ENCODE peak calls at places on chromosomes 6 and 20, in ten cellular contexts. One of them, this sample, is unnamed. For H3K4me1, the result is how much of the 10 kb centered on the place peaks cover.

GRCh38 chr6:88983532-88983931 is 20.1 kb upstream of the RNGTT start:
- DNase-seq in heart left ventricle: no peak
- DNase-seq in Peyer's patch: no peak
- DNase-seq in thyroid gland: no peak
- DNase-seq in body of pancreas: peak
- DNase-seq in sigmoid colon: no peak
- DNase-seq in vagina: no peak
- DNase-seq in esophagus muscularis mucosa: no peak
- DNase-seq in IMR-90: peak
- DNase-seq in transverse colon: peak
- DNase-seq in this sample: no peak

GRCh38 chr6:46990031-46990644 is 52.0 kb downstream of the ADGRF1 start:
- DNase-seq in heart left ventricle: peak
- DNase-seq in Peyer's patch: no peak
- DNase-seq in thyroid gland: no peak
- DNase-seq in body of pancreas: no peak
- DNase-seq in sigmoid colon: no peak
- DNase-seq in vagina: no peak
- DNase-seq in esophagus muscularis mucosa: no peak
- DNase-seq in IMR-90: no peak
- DNase-seq in transverse colon: peak
- DNase-seq in this sample: no peak

GRCh38 chr6:51350308-51350904 is 531.7 kb downstream of the TFAP2B start:
- DNase-seq in heart left ventricle: no peak
- DNase-seq in Peyer's patch: no peak
- DNase-seq in thyroid gland: no peak
- DNase-seq in body of pancreas: no peak
- DNase-seq in sigmoid colon: no peak
- DNase-seq in vagina: no peak
- DNase-seq in esophagus muscularis mucosa: no peak
- DNase-seq in IMR-90: no peak
- DNase-seq in transverse colon: no peak
- DNase-seq in this sample: no peak

GRCh38 chr6:33925210-33925609 is 121.4 kb upstream of the MLN start:
- DNase-seq in heart left ventricle: no peak
- DNase-seq in Peyer's patch: no peak
- DNase-seq in thyroid gland: no peak
- DNase-seq in body of pancreas: no peak
- DNase-seq in sigmoid colon: no peak
- DNase-seq in vagina: no peak
- DNase-seq in esophagus muscularis mucosa: no peak
- DNase-seq in IMR-90: no peak
- DNase-seq in transverse colon: no peak
- DNase-seq in this sample: no peak

GRCh38 chr6:91081452-91082067 is 494.7 kb upstream of the MAP3K7 start:
- DNase-seq in heart left ventricle: no peak
- DNase-seq in Peyer's patch: no peak
- DNase-seq in thyroid gland: no peak
- DNase-seq in body of pancreas: no peak
- DNase-seq in sigmoid colon: no peak
- DNase-seq in vagina: no peak
- DNase-seq in esophagus muscularis mucosa: no peak
- DNase-seq in IMR-90: peak
- DNase-seq in transverse colon: no peak
- DNase-seq in this sample: no peak

GRCh38 chr20:1376007-1376406 is 16.8 kb downstream of the FKBP1A start:
- DNase-seq in heart left ventricle: no peak
- DNase-seq in Peyer's patch: no peak
- DNase-seq in thyroid gland: no peak
- DNase-seq in body of pancreas: no peak
- DNase-seq in sigmoid colon: no peak
- DNase-seq in vagina: no peak
- DNase-seq in esophagus muscularis mucosa: no peak
- DNase-seq in IMR-90: no peak
- DNase-seq in transverse colon: no peak
- DNase-seq in this sample: no peak

GRCh38 chr6:96522469-96523009 is 933 bp downstream of the UFL1 start:
- DNase-seq in heart left ventricle: no peak
- DNase-seq in Peyer's patch: no peak
- DNase-seq in thyroid gland: no peak
- DNase-seq in body of pancreas: no peak
- DNase-seq in sigmoid colon: no peak
- DNase-seq in vagina: no peak
- DNase-seq in esophagus muscularis mucosa: no peak
- DNase-seq in IMR-90: peak
- DNase-seq in transverse colon: no peak
- DNase-seq in this sample: no peak

GRCh38 chr20:38452880-38453624 is 17.9 kb upstream of the SNHG17 start:
- DNase-seq in heart left ventricle: no peak
- DNase-seq in Peyer's patch: no peak
- DNase-seq in thyroid gland: no peak
- DNase-seq in body of pancreas: no peak
- DNase-seq in sigmoid colon: peak
- DNase-seq in vagina: no peak
- DNase-seq in esophagus muscularis mucosa: no peak
- DNase-seq in IMR-90: peak
- DNase-seq in transverse colon: no peak
- DNase-seq in this sample: peak

GRCh38 chr20:57840066-57840465 is 130.3 kb upstream of the PMEPA1 start:
- DNase-seq in heart left ventricle: no peak
- DNase-seq in Peyer's patch: no peak
- DNase-seq in thyroid gland: no peak
- DNase-seq in body of pancreas: no peak
- DNase-seq in sigmoid colon: no peak
- DNase-seq in vagina: no peak
- DNase-seq in esophagus muscularis mucosa: peak
- DNase-seq in IMR-90: no peak
- DNase-seq in transverse colon: no peak
- DNase-seq in this sample: no peak

GRCh38 chr20:33811763-33812672 is 870 bp downstream of the CHMP4B start:
- DNase-seq in heart left ventricle: no peak
- DNase-seq in Peyer's patch: peak
- DNase-seq in thyroid gland: peak
- DNase-seq in body of pancreas: peak
- DNase-seq in sigmoid colon: peak
- DNase-seq in vagina: no peak
- DNase-seq in esophagus muscularis mucosa: no peak
- DNase-seq in IMR-90: peak
- DNase-seq in transverse colon: peak
- DNase-seq in this sample: peak

GRCh38 chr6:13260116-13260598 is 68.2 kb downstream of the TBC1D7 start:
- DNase-seq in heart left ventricle: no peak
- DNase-seq in Peyer's patch: no peak
- DNase-seq in thyroid gland: no peak
- DNase-seq in body of pancreas: no peak
- DNase-seq in sigmoid colon: no peak
- DNase-seq in vagina: no peak
- DNase-seq in esophagus muscularis mucosa: no peak
- DNase-seq in IMR-90: no peak
- DNase-seq in transverse colon: no peak
- DNase-seq in this sample: no peak

GRCh38 chr6:13260831-13261230 is 67.5 kb downstream of the TBC1D7 start:
- DNase-seq in heart left ventricle: no peak
- DNase-seq in Peyer's patch: no peak
- DNase-seq in thyroid gland: no peak
- DNase-seq in body of pancreas: no peak
- DNase-seq in sigmoid colon: no peak
- DNase-seq in vagina: no peak
- DNase-seq in esophagus muscularis mucosa: no peak
- DNase-seq in IMR-90: no peak
- DNase-seq in transverse colon: no peak
- DNase-seq in this sample: no peak

GRCh38 chr6:13261464-13261994 is 66.8 kb downstream of the TBC1D7 start:
- DNase-seq in heart left ventricle: no peak
- DNase-seq in Peyer's patch: no peak
- DNase-seq in thyroid gland: no peak
- DNase-seq in body of pancreas: no peak
- DNase-seq in sigmoid colon: no peak
- DNase-seq in vagina: no peak
- DNase-seq in esophagus muscularis mucosa: no peak
- DNase-seq in IMR-90: no peak
- DNase-seq in transverse colon: peak
- DNase-seq in this sample: no peak

GRCh38 chr6:13256614-13257013 is 71.7 kb downstream of the TBC1D7 start:
- DNase-seq in heart left ventricle: no peak
- DNase-seq in Peyer's patch: no peak
- DNase-seq in thyroid gland: no peak
- DNase-seq in body of pancreas: peak
- DNase-seq in sigmoid colon: no peak
- DNase-seq in vagina: no peak
- DNase-seq in esophagus muscularis mucosa: no peak
- DNase-seq in IMR-90: no peak
- DNase-seq in transverse colon: no peak
- DNase-seq in this sample: peak

DNA sequence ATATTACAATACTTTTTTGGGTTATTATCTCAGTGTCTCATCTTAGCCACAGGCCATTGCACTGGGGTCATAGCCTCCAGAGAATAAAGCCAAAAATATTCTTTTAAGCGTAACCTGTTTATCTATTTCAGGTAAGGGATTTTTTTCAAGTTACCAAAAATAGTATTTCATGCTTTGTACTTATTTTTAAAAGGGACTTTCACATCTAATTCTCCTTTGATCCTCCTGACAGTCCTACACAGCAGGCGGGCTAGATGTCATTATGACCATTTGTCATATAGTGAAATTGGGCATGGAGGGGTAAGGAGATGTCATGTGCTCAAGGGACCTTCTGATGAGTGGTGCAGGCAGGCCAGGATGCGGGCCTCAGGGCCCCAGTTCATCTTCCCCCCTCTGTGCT is 68.9 kb downstream of the TBC1D7 start:
- DNase-seq in heart left ventricle: no peak
- DNase-seq in Peyer's patch: no peak
- DNase-seq in thyroid gland: no peak
- DNase-seq in body of pancreas: no peak
- DNase-seq in sigmoid colon: no peak
- DNase-seq in vagina: no peak
- DNase-seq in esophagus muscularis mucosa: no peak
- DNase-seq in IMR-90: no peak
- DNase-seq in transverse colon: no peak
- DNase-seq in this sample: no peak
- TF ChIP-seq POLR2A in heart left ventricle: no peak
- TF ChIP-seq POLR2A in Peyer's patch: no peak
- TF ChIP-seq POLR2A in thyroid gland: no peak
- TF ChIP-seq POLR2A in body of pancreas: no peak
- TF ChIP-seq POLR2A in sigmoid colon: no peak
- TF ChIP-seq POLR2A in vagina: no peak
- TF ChIP-seq POLR2A in esophagus muscularis mucosa: no peak
- TF ChIP-seq POLR2A in IMR-90: no peak
- TF ChIP-seq POLR2A in transverse colon: no peak
- TF ChIP-seq POLR2A in this sample: no peak

GRCh38 chr20:47263502-47264084 is 92.9 kb downstream of the ZMYND8 start:
- DNase-seq in heart left ventricle: peak
- DNase-seq in Peyer's patch: no peak
- DNase-seq in thyroid gland: no peak
- DNase-seq in body of pancreas: no peak
- DNase-seq in sigmoid colon: peak
- DNase-seq in vagina: no peak
- DNase-seq in esophagus muscularis mucosa: no peak
- DNase-seq in IMR-90: no peak
- DNase-seq in transverse colon: no peak
- DNase-seq in this sample: no peak
- H3K27ac ChIP-seq in heart left ventricle: no peak
- H3K27ac ChIP-seq in Peyer's patch: peak
- H3K27ac ChIP-seq in thyroid gland: no peak
- H3K27ac ChIP-seq in body of pancreas: no peak
- H3K27ac ChIP-seq in sigmoid colon: peak
- H3K27ac ChIP-seq in vagina: no peak
- H3K27ac ChIP-seq in esophagus muscularis mucosa: peak
- H3K27ac ChIP-seq in IMR-90: no peak
- H3K27ac ChIP-seq in transverse colon: peak
- H3K27ac ChIP-seq in this sample: no peak

DNA sequence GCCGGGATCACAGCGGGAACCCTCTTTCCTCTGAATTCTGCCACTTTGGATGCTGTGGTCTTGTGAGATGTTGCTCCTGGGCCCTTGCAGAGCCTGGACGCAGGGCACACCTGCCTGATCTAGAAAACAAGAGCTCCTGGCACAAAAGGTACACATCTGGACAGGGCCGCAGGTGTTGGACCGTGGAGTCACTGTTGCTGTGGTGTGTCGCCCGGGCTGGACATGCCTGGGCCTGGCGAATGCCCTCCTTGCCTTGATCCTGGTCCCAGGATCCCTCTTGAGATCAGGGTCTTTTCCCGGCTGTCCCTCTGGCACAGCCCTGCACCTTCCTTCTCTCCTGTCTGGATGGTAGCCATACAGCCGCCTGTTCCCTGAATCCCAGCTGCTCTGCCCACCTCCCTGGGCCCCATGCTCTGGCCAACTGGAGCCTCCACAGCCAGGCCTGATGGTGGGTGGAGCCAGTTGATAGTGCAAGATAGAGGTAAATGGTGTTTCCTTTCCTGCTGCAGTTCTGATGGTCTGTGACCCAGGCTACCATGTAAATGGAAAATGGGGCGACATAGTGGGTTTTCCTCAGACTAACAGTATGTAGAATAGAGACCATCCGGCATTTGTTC is 5.0 kb downstream of the FOXP4 start:
- DNase-seq in heart left ventricle: no peak
- DNase-seq in Peyer's patch: no peak
- DNase-seq in thyroid gland: no peak
- DNase-seq in body of pancreas: peak
- DNase-seq in sigmoid colon: no peak
- DNase-seq in vagina: no peak
- DNase-seq in esophagus muscularis mucosa: no peak
- DNase-seq in IMR-90: no peak
- DNase-seq in transverse colon: no peak
- DNase-seq in this sample: no peak
- H3K4me1 ChIP-seq in heart left ventricle: under half
- H3K4me1 ChIP-seq in Peyer's patch: under half
- H3K4me1 ChIP-seq in thyroid gland: half or more
- H3K4me1 ChIP-seq in body of pancreas: half or more
- H3K4me1 ChIP-seq in sigmoid colon: half or more
- H3K4me1 ChIP-seq in vagina: under half
- H3K4me1 ChIP-seq in esophagus muscularis mucosa: half or more
- H3K4me1 ChIP-seq in IMR-90: under half
- H3K4me1 ChIP-seq in transverse colon: under half
- H3K4me1 ChIP-seq in this sample: under half

DNA sequence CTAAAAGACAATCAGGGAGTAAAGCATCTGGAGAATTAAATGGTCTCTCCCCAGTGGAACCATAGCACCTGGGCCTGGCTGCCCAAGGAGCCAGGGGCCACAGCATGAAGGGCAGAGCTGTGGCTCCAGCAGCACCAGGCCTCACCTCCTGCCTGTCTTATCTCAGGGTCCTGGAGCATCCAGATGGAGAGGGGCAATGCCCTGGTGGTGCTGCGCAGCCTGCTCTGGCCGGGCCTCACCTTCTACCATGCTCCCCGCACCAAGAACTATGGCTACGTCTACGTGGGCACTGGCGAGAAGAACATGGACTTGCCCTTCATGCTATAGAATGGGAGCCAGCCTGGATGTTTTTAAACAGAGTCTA is 17.0 kb downstream of the MRPS18A start:
- DNase-seq in heart left ventricle: no peak
- DNase-seq in Peyer's patch: no peak
- DNase-seq in thyroid gland: no peak
- DNase-seq in body of pancreas: no peak
- DNase-seq in sigmoid colon: no peak
- DNase-seq in vagina: no peak
- DNase-seq in esophagus muscularis mucosa: no peak
- DNase-seq in IMR-90: no peak
- DNase-seq in transverse colon: no peak
- DNase-seq in this sample: no peak
- TF ChIP-seq POLR2A in heart left ventricle: no peak
- TF ChIP-seq POLR2A in Peyer's patch: no peak
- TF ChIP-seq POLR2A in thyroid gland: no peak
- TF ChIP-seq POLR2A in body of pancreas: no peak
- TF ChIP-seq POLR2A in sigmoid colon: no peak
- TF ChIP-seq POLR2A in vagina: no peak
- TF ChIP-seq POLR2A in esophagus muscularis mucosa: no peak
- TF ChIP-seq POLR2A in IMR-90: no peak
- TF ChIP-seq POLR2A in transverse colon: no peak
- TF ChIP-seq POLR2A in this sample: no peak

This sample was measured in right lobe of liver.